ENCODE peak calls at places on chromosome 2, in seven cellular contexts. V is K562, H is sigmoid colon, Z is prostate gland, B is spleen, E is stomach, C is vagina. A is an unnamed sample.

GRCh38 chr2:1134629-1135028 is 184.0 kb downstream of the SNTG2 start:
- DNase-seq in V (no peak), H (peak; percentile 40), Z (no peak), B (no peak), E (no peak), C (no peak), A (no peak)

GRCh38 chr2:230575640-230576324 is 136.9 kb upstream of the CAB39 start:
- DNase-seq in V (peak; percentile 72), H (no peak), Z (no peak), B (no peak), E (no peak), C (no peak), A (no peak)

GRCh38 chr2:67240507-67240906 is 156.6 kb upstream of the ETAA1 start:
- DNase-seq in V (peak; percentile 22), H (no peak), Z (no peak), B (no peak), E (no peak), C (no peak), A (no peak)

GRCh38 chr2:101752708-101753107 is 55.2 kb downstream of the MAP4K4 start:
- DNase-seq in V (no peak), H (peak; percentile 73), Z (peak; percentile 39), B (no peak), E (peak; percentile 40), C (no peak), A (no peak)

GRCh38 chr2:214604861-214605260 is 194.0 kb downstream of the VWC2L start:
- DNase-seq in V (no peak), H (no peak), Z (no peak), B (no peak), E (no peak), C (no peak), A (no peak)

GRCh38 chr2:21451418-21451817 is 327.6 kb downstream of the TDRD15 start:
- DNase-seq in V (no peak), H (no peak), Z (no peak), B (no peak), E (no peak), C (no peak), A (no peak)

GRCh38 chr2:21676056-21676455 is 552.3 kb downstream of the TDRD15 start:
- DNase-seq in V (no peak), H (no peak), Z (no peak), B (no peak), E (no peak), C (no peak), A (no peak)

GRCh38 chr2:239213420-239214101 is 187.3 kb downstream of the HDAC4 start:
- DNase-seq in V (no peak), H (peak; percentile 56), Z (no peak), B (no peak), E (no peak), C (no peak), A (no peak)

GRCh38 chr2:9831670-9832069 is 11.6 kb upstream of the TAF1B start:
- DNase-seq in V (no peak), H (no peak), Z (no peak), B (no peak), E (no peak), C (no peak), A (no peak)

GRCh38 chr2:6800553-6800952 is 65.2 kb downstream of the CMPK2 start:
- DNase-seq in V (no peak), H (no peak), Z (no peak), B (no peak), E (no peak), C (no peak), A (no peak)

GRCh38 chr2:187138240-187138639 is 289.3 kb upstream of the ZSWIM2 start:
- DNase-seq in V (peak; percentile 7), H (no peak), Z (no peak), B (no peak), E (no peak), C (no peak), A (no peak)

GRCh38 chr2:44945676-44946427 is 4.3 kb downstream of the SIX3 start:
- DNase-seq in V (no peak), H (no peak), Z (no peak), B (peak; percentile 40), E (no peak), C (no peak), A (no peak)

GRCh38 chr2:30488012-30488659 is 41.1 kb downstream of the LCLAT1 start:
- DNase-seq in V (no peak), H (no peak), Z (no peak), B (no peak), E (no peak), C (no peak), A (no peak)

GRCh38 chr2:15094161-15094560 is 461.6 kb downstream of the LRATD1 start:
- DNase-seq in V (no peak), H (no peak), Z (no peak), B (no peak), E (no peak), C (no peak), A (no peak)

GRCh38 chr2:46803551-46803885 is 112.1 kb downstream of the MCFD2 start:
- DNase-seq in V (no peak), H (peak; percentile 60), Z (peak; percentile 1), B (no peak), E (no peak), C (peak; percentile 79), A (no peak)
- TF ChIP-seq POLR2A in V (no peak), H (no peak), Z (no peak), B (no peak), E (no peak), C (no peak), A (no peak)

DNA sequence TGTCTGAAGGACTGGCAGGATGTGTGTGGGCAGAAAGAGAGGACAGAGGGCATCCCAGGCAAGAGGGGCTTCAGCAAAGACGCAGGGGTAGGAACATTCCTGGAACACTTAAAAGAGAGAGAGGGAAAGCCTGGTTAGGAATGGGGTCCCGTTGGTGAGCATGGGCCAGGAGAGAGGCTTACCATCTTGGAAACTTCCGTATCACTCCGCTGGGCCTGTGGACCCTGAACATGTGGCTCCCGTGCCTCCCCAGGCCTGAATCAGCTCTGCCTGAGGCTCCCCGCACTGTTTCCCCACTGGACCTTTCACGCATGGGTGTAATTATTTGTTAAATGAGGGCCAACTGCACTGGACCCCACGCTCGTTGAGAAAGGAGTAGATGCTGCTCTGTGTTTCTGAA is 191.1 kb upstream of the GLI2 start:
- DNase-seq in V (no peak), H (no peak), Z (no peak), B (peak; percentile 47), E (no peak), C (no peak), A (no peak)
- TF ChIP-seq POLR2AphosphoS5 in V (no peak), H (no peak), Z (no peak), B (no peak), E (no peak), C (no peak), A (no peak)

DNA sequence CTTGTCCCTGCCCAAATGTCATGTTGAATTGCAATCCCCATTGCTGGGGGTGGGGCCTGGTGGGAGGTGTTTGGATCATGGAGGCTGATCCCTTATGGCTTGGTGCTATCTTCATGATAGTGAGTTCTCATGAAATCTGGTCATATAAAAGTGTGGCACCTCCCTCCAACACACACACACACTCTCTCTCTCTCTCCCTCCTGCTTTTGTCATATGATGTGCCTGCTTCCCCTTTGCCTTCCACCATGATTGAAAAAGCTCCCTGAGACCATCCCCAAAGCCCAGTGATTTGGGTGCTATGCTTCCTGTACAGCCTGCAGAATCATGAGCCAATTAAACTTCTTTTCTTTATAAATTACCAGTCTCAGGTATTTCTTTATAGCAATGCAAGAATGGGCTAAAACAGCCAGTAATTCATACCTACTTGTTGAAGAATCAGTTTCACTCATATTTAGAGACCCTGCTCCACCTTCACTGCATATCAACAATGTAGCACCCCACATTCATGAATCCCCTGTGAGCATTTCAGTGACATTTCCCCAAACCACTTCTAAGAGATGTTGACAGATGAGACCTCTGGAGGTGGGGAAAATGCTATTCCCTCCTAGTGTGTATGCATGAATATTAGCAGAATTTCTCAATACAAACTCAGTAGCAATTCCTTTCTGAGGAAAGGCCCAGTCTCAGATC is 54.8 kb upstream of the STK17B start:
- DNase-seq in V (no peak), H (no peak), Z (no peak), B (no peak), E (no peak), C (no peak), A (no peak)
- TF ChIP-seq CTCF in V (no peak), H (no peak), Z (no peak), B (no peak), E (no peak), C (no peak), A (no peak)

GRCh38 chr2:201129044-201129505 is 13.1 kb downstream of the CFLAR start:
- DNase-seq in V (no peak), H (no peak), Z (no peak), B (no peak), E (peak; percentile 59), C (no peak), A (no peak)
- TF ChIP-seq POLR2A in V (no peak), H (no peak), Z (peak; percentile 27), B (no peak), E (no peak), C (no peak), A (no peak)

DNA sequence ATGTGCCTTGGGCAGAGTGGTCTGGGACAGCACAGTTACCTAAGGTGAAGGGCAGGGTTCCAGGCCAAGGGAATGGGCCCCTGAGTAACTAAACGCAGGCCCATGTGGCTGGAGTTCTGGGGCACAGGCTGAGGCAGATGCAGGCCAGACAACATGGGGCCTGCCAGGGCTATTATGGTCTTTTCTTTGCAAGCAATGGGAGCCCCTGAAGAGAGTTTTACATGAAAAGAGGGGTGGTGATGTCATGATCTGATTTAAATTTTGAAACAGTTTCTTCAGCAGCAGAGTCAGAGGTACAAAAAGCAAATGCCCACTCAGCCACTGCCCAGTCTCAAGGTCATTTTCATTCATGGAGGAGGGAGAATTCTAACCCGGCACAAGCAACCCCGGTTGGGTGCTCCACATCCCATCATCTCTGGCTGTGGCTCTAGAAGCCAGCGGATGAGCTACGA is 5.6 kb downstream of the CHST10 start:
- DNase-seq in V (no peak), H (no peak), Z (no peak), B (no peak), E (no peak), C (no peak), A (no peak)
- TF ChIP-seq POLR2AphosphoS5 in V (no peak), H (no peak), Z (no peak), B (no peak), E (no peak), C (no peak), A (no peak)

GRCh38 chr2:199850718-199851498 is at the start of gene FTCDNL1:
- DNase-seq in V (peak; percentile 72), H (peak; percentile 79), Z (peak; percentile 47), B (peak; percentile 94), E (peak; percentile 71), C (no peak), A (peak; percentile 81)

GRCh38 chr2:199848323-199848722 is 2.7 kb downstream of the FTCDNL1 start:
- DNase-seq in V (no peak), H (no peak), Z (no peak), B (no peak), E (no peak), C (no peak), A (no peak)

GRCh38 chr2:199850250-199850717 is 708 bp downstream of the FTCDNL1 start:
- DNase-seq in V (no peak), H (no peak), Z (no peak), B (no peak), E (no peak), C (no peak), A (no peak)

GRCh38 chr2:199851886-199852285 is 894 bp upstream of the FTCDNL1 start:
- DNase-seq in V (no peak), H (no peak), Z (no peak), B (no peak), E (no peak), C (no peak), A (no peak)

GRCh38 chr2:199851499-199851816 is 466 bp upstream of the FTCDNL1 start:
- DNase-seq in V (no peak), H (no peak), Z (no peak), B (no peak), E (no peak), C (no peak), A (no peak)
- TF ChIP-seq CTCF in V (no peak), H (no peak), Z (no peak), B (no peak), E (no peak), C (no peak), A (no peak)

A was measured in suprapubic skin.